ENCODE peak calls at places on chromosomes 7 and 10, in six cellular contexts. L is effector CD4-positive, alpha-beta T cell; T is glomerular endothelial cell; J is GOT3; B is H9; M is activated T-cell treated with anti-CD3 and anti-CD28 coated beads for 24 hours. V is an unnamed sample.

GRCh38 chr10:110372656-110373055 is 67.9 kb upstream of the SMNDC1 start:
- DNase-seq in L (no peak), T (no peak), J (no peak), B (no peak), M (no peak), V (no peak)

GRCh38 chr10:94571528-94571927 is 25.9 kb downstream of the HELLS start:
- DNase-seq in L (no peak), T (no peak), J (no peak), B (no peak), M (no peak), V (no peak)

GRCh38 chr10:74730246-74730645 is 96.2 kb upstream of the KAT6B start:
- DNase-seq in L (no peak), T (no peak), J (no peak), B (peak; percentile 76), M (no peak), V (no peak)

GRCh38 chr7:82443801-82444219 is 233 bp upstream of the CACNA2D1 start:
- DNase-seq in L (no peak), T (no peak), J (peak; percentile 20), B (peak; percentile 84), M (no peak), V (no peak)

GRCh38 chr10:48493083-48493871 is 111.6 kb downstream of the ARHGAP22 start:
- DNase-seq in L (no peak), T (no peak), J (no peak), B (peak; percentile 27), M (no peak), V (no peak)

GRCh38 chr7:44062903-44063295 is 2.5 kb downstream of the PGAM2 start:
- DNase-seq in L (no peak), T (no peak), J (no peak), B (no peak), M (no peak), V (no peak)

GRCh38 chr7:25947669-25948516 is 204.1 kb upstream of the NFE2L3 start:
- DNase-seq in L (no peak), T (no peak), J (no peak), B (no peak), M (no peak), V (no peak)

GRCh38 chr7:64883113-64883905 is 19.8 kb upstream of the ZNF273 start:
- DNase-seq in L (no peak), T (no peak), J (no peak), B (peak; percentile 9), M (no peak), V (no peak)

GRCh38 chr10:126262971-126263370 is 125.3 kb downstream of the ADAM12 start:
- DNase-seq in L (no peak), T (no peak), J (no peak), B (no peak), M (no peak), V (no peak)

GRCh38 chr7:45325378-45325777 is 167.8 kb downstream of the RAMP3 start:
- DNase-seq in L (no peak), T (no peak), J (no peak), B (no peak), M (no peak), V (no peak)

GRCh38 chr10:75352650-75353049 is 48.9 kb downstream of the ZNF503 start:
- DNase-seq in L (no peak), T (no peak), J (no peak), B (no peak), M (no peak), V (no peak)

GRCh38 chr10:106981461-106981850 is 183.1 kb downstream of the SORCS1 start:
- DNase-seq in L (no peak), T (no peak), J (no peak), B (no peak), M (no peak), V (no peak)

GRCh38 chr10:122468923-122469781 is 7.8 kb downstream of the HTRA1 start:
- DNase-seq in L (no peak), T (no peak), J (peak; percentile 59), B (no peak), M (no peak), V (no peak)

GRCh38 chr7:26390016-26390415 is 98.4 kb downstream of the SNX10 start:
- DNase-seq in L (no peak), T (no peak), J (no peak), B (no peak), M (no peak), V (no peak)

GRCh38 chr10:92690211-92691041 is 671 bp downstream of the HHEX start:
- DNase-seq in L (peak; percentile 34), T (peak; percentile 97), J (peak; percentile 17), B (peak; percentile 44), M (peak; percentile 40), V (no peak)

GRCh38 chr10:24208661-24209420 is at the start of gene KIAA1217:
- DNase-seq in L (no peak), T (no peak), J (no peak), B (peak; percentile 53), M (no peak), V (no peak)

GRCh38 chr10:124732931-124733536 is 11.1 kb downstream of the FAM53B start:
- DNase-seq in L (no peak), T (no peak), J (no peak), B (peak; percentile 21), M (peak; percentile 58), V (no peak)

GRCh38 chr7:143455494-143455893 is 12.2 kb downstream of the TAS2R60 start:
- DNase-seq in L (no peak), T (no peak), J (no peak), B (no peak), M (no peak), V (no peak)

GRCh38 chr7:105016083-105017075 is 2.4 kb downstream of the KMT2E start:
- DNase-seq in L (no peak), T (no peak), J (no peak), B (no peak), M (no peak), V (no peak)

GRCh38 chr10:71268247-71268691 is 50.8 kb upstream of the SLC29A3 start:
- DNase-seq in L (no peak), T (no peak), J (no peak), B (peak; percentile 68), M (no peak), V (no peak)

GRCh38 chr7:38190010-38190409 is 12.0 kb downstream of the STARD3NL start:
- DNase-seq in L (no peak), T (no peak), J (no peak), B (no peak), M (no peak), V (no peak)

GRCh38 chr7:138900040-138900828 is 81.0 kb downstream of the KIAA1549 start:
- DNase-seq in L (no peak), T (no peak), J (no peak), B (no peak), M (no peak), V (no peak)

GRCh38 chr7:24731313-24731712 is 26.0 kb downstream of the GSDME start:
- DNase-seq in L (no peak), T (no peak), J (no peak), B (no peak), M (no peak), V (no peak)

GRCh38 chr10:49474901-49475300 is 64.0 kb downstream of the ERCC6 start:
- DNase-seq in L (no peak), T (no peak), J (no peak), B (no peak), M (no peak), V (no peak)

GRCh38 chr10:64486149-64486548 is 964.9 kb downstream of the REEP3 start:
- DNase-seq in L (no peak), T (no peak), J (no peak), B (no peak), M (no peak), V (no peak)

GRCh38 chr10:71250405-71250804 is 38.0 kb downstream of the UNC5B start:
- DNase-seq in L (no peak), T (no peak), J (no peak), B (no peak), M (no peak), V (no peak)

GRCh38 chr10:21494221-21495001 is 31.1 kb downstream of the SKIDA1 start:
- DNase-seq in L (no peak), T (no peak), J (no peak), B (peak; percentile 47), M (no peak), V (no peak)

GRCh38 chr7:2595258-2595860 is 36.4 kb upstream of the TTYH3 start:
- DNase-seq in L (no peak), T (no peak), J (no peak), B (no peak), M (no peak), V (no peak)

GRCh38 chr10:77524300-77524711 is 113.3 kb downstream of the KCNMA1 start:
- DNase-seq in L (no peak), T (no peak), J (no peak), B (no peak), M (no peak), V (no peak)

GRCh38 chr7:2802504-2803341 is 41.4 kb downstream of the GNA12 start:
- DNase-seq in L (no peak), T (no peak), J (no peak), B (no peak), M (no peak), V (no peak)

GRCh38 chr10:33193867-33194521 is 140.5 kb downstream of the NRP1 start:
- DNase-seq in L (no peak), T (no peak), J (no peak), B (no peak), M (no peak), V (no peak)

GRCh38 chr7:16914771-16915170 is 33.0 kb upstream of the AGR3 start:
- DNase-seq in L (no peak), T (no peak), J (no peak), B (no peak), M (no peak), V (no peak)

GRCh38 chr7:44581907-44582603 is at the start of gene TMED4:
- DNase-seq in L (peak; percentile 100), T (peak; percentile 75), J (peak; percentile 99), B (peak; percentile 99), M (peak; percentile 100), V (peak; percentile 96)

GRCh38 chr7:156780724-156781455 is 112.1 kb downstream of the LMBR1 start:
- DNase-seq in L (no peak), T (no peak), J (no peak), B (no peak), M (no peak), V (no peak)

GRCh38 chr10:44954962-44955361 is 4.6 kb upstream of the RASSF4 start:
- DNase-seq in L (no peak), T (no peak), J (no peak), B (no peak), M (no peak), V (no peak)

GRCh38 chr10:124545756-124546369 is 84.2 kb downstream of the LHPP start:
- DNase-seq in L (no peak), T (no peak), J (no peak), B (no peak), M (no peak), V (no peak)

V was measured in SK-N-MC.